ENCODE peak calls at places on chromosomes 3 and 15, in ten cellular contexts. V is BJ, I is left lung, N is upper lobe of right lung, W is heart left ventricle, E is adipocyte, X is transverse colon, C is hepatocyte, F is GM23248, B is HAP-1. O is an unnamed sample. For H3K36me3 and H3K27me3, the result is how much of the 10 kb centered on the place peaks cover.

GRCh38 chr3:65776494-65776893 is 262.2 kb downstream of the MAGI1 start:
- DNase-seq in V (peak), I (no peak), N (no peak), W (no peak), E (peak), X (no peak), C (no peak), F (peak), B (no peak), O (no peak)

GRCh38 chr15:45702041-45702440 is 67.2 kb downstream of the SQOR start:
- DNase-seq in V (no peak), I (no peak), N (no peak), W (no peak), E (no peak), X (no peak), C (no peak), F (no peak), B (no peak), O (peak)

GRCh38 chr3:32239638-32240550 is 1.4 kb downstream of the CMTM8 start:
- DNase-seq in V (no peak), I (no peak), N (no peak), W (no peak), E (peak), X (peak), C (peak), F (peak), B (peak), O (no peak)

GRCh38 chr3:139226731-139227130 is 117.1 kb upstream of the MRPS22 start:
- DNase-seq in V (no peak), I (no peak), N (no peak), W (no peak), E (no peak), X (no peak), C (no peak), F (no peak), B (no peak), O (no peak)

GRCh38 chr3:159158213-159158612 is 356.4 kb downstream of the MFSD1 start:
- DNase-seq in V (no peak), I (no peak), N (no peak), W (no peak), E (no peak), X (no peak), C (no peak), F (no peak), B (no peak), O (no peak)

GRCh38 chr3:116302087-116302747 is 143.1 kb downstream of the LSAMP start:
- DNase-seq in V (no peak), I (no peak), N (no peak), W (no peak), E (peak), X (no peak), C (peak), F (peak), B (no peak), O (no peak)

GRCh38 chr3:136266468-136266867 is 16.3 kb downstream of the PCCB start:
- DNase-seq in V (no peak), I (no peak), N (no peak), W (no peak), E (peak), X (no peak), C (no peak), F (peak), B (no peak), O (no peak)

GRCh38 chr15:44694416-44694815 is 16.7 kb downstream of the PATL2 start:
- DNase-seq in V (no peak), I (no peak), N (no peak), W (no peak), E (no peak), X (no peak), C (no peak), F (peak), B (no peak), O (no peak)

GRCh38 chr3:191300422-191300821 is 28.8 kb upstream of the CCDC50 start:
- DNase-seq in V (no peak), I (no peak), N (no peak), W (no peak), E (no peak), X (no peak), C (no peak), F (no peak), B (no peak), O (no peak)

GRCh38 chr15:81611679-81612078 is 237.7 kb upstream of the TMC3 start:
- DNase-seq in V (no peak), I (no peak), N (no peak), W (no peak), E (no peak), X (no peak), C (no peak), F (no peak), B (no peak), O (no peak)

GRCh38 chr15:70427120-70427519 is 329.4 kb upstream of the TLE3 start:
- DNase-seq in V (no peak), I (no peak), N (no peak), W (no peak), E (peak), X (no peak), C (no peak), F (no peak), B (no peak), O (no peak)

GRCh38 chr3:155326901-155327300 is 33.4 kb upstream of the STRIT1 start:
- DNase-seq in V (no peak), I (no peak), N (no peak), W (no peak), E (no peak), X (no peak), C (no peak), F (peak), B (no peak), O (peak)

GRCh38 chr3:127035672-127036071 is 52.8 kb downstream of the PLXNA1 start:
- DNase-seq in V (peak), I (peak), N (peak), W (peak), E (peak), X (peak), C (peak), F (peak), B (no peak), O (peak)

GRCh38 chr3:134249935-134250716 is 533 bp downstream of the RYK start:
- DNase-seq in V (no peak), I (peak), N (peak), W (peak), E (peak), X (peak), C (peak), F (peak), B (peak), O (peak)

GRCh38 chr15:78570710-78571109 is 5.4 kb downstream of the CHRNA5 start:
- DNase-seq in V (no peak), I (no peak), N (no peak), W (no peak), E (no peak), X (no peak), C (no peak), F (no peak), B (peak), O (no peak)

GRCh38 chr3:196399485-196399945 is 32.7 kb downstream of the UBXN7 start:
- DNase-seq in V (peak), I (no peak), N (no peak), W (no peak), E (peak), X (no peak), C (no peak), F (peak), B (no peak), O (peak)

GRCh38 chr15:28923726-28924280 is 38.0 kb downstream of the APBA2 start:
- DNase-seq in V (no peak), I (no peak), N (no peak), W (no peak), E (no peak), X (no peak), C (no peak), F (no peak), B (no peak), O (no peak)

GRCh38 chr15:49215768-49216739 is 46.0 kb downstream of the GALK2 start:
- DNase-seq in V (no peak), I (no peak), N (peak), W (peak), E (no peak), X (peak), C (no peak), F (no peak), B (no peak), O (no peak)

GRCh38 chr3:11568503-11569155 is 75.1 kb downstream of the VGLL4 start:
- DNase-seq in V (peak), I (no peak), N (no peak), W (peak), E (peak), X (peak), C (peak), F (peak), B (no peak), O (peak)

GRCh38 chr3:131526801-131527347 is 24.1 kb upstream of the MRPL3 start:
- DNase-seq in V (no peak), I (peak), N (peak), W (peak), E (peak), X (no peak), C (peak), F (peak), B (no peak), O (peak)

GRCh38 chr3:41711656-41712055 is 250.2 kb downstream of the ULK4 start:
- DNase-seq in V (no peak), I (no peak), N (no peak), W (no peak), E (peak), X (no peak), C (no peak), F (peak), B (no peak), O (no peak)

GRCh38 chr3:17412950-17413530 is 329.4 kb downstream of the TBC1D5 start:
- DNase-seq in V (no peak), I (no peak), N (no peak), W (no peak), E (peak), X (no peak), C (peak), F (peak), B (peak), O (no peak)

GRCh38 chr3:4719011-4719649 is 226.0 kb downstream of the ITPR1 start:
- DNase-seq in V (no peak), I (peak), N (no peak), W (no peak), E (no peak), X (no peak), C (no peak), F (no peak), B (no peak), O (no peak)

GRCh38 chr3:78726545-78726944 is 1041.3 kb downstream of the ROBO1 start:
- DNase-seq in V (no peak), I (no peak), N (no peak), W (no peak), E (no peak), X (no peak), C (no peak), F (no peak), B (no peak), O (no peak)

GRCh38 chr3:32334675-32335074 is 57.0 kb upstream of the CMTM7 start:
- DNase-seq in V (no peak), I (no peak), N (no peak), W (no peak), E (no peak), X (no peak), C (no peak), F (no peak), B (peak), O (no peak)

GRCh38 chr3:159417761-159418160 is 570.9 kb upstream of the IL12A start:
- DNase-seq in V (no peak), I (no peak), N (no peak), W (no peak), E (peak), X (no peak), C (no peak), F (peak), B (no peak), O (peak)

GRCh38 chr15:95162069-95162468 is 930.7 kb downstream of the MCTP2 start:
- DNase-seq in V (peak), I (no peak), N (no peak), W (no peak), E (peak), X (no peak), C (no peak), F (peak), B (no peak), O (peak)

GRCh38 chr3:41334426-41334825 is 135.1 kb downstream of the CTNNB1 start:
- DNase-seq in V (no peak), I (no peak), N (no peak), W (no peak), E (no peak), X (no peak), C (no peak), F (no peak), B (no peak), O (no peak)

GRCh38 chr15:61558172-61559146 is 329.4 kb upstream of the RORA start:
- DNase-seq in V (no peak), I (no peak), N (no peak), W (no peak), E (no peak), X (no peak), C (no peak), F (no peak), B (no peak), O (no peak)
- H3K36me3 ChIP-seq in V (under half), I (under half), N (under half), W (under half), E (under half), X (under half), C (under half), F (under half), B (under half), O (under half)

GRCh38 chr3:69491980-69492379 is 106.1 kb upstream of the FRMD4B start:
- DNase-seq in V (no peak), I (no peak), N (no peak), W (peak), E (no peak), X (no peak), C (no peak), F (no peak), B (no peak), O (no peak)
- H3K27me3 ChIP-seq in V (under half), I (under half), N (under half), W (under half), E (under half), X (under half), C (under half), F (under half), B (under half), O (under half)

DNA sequence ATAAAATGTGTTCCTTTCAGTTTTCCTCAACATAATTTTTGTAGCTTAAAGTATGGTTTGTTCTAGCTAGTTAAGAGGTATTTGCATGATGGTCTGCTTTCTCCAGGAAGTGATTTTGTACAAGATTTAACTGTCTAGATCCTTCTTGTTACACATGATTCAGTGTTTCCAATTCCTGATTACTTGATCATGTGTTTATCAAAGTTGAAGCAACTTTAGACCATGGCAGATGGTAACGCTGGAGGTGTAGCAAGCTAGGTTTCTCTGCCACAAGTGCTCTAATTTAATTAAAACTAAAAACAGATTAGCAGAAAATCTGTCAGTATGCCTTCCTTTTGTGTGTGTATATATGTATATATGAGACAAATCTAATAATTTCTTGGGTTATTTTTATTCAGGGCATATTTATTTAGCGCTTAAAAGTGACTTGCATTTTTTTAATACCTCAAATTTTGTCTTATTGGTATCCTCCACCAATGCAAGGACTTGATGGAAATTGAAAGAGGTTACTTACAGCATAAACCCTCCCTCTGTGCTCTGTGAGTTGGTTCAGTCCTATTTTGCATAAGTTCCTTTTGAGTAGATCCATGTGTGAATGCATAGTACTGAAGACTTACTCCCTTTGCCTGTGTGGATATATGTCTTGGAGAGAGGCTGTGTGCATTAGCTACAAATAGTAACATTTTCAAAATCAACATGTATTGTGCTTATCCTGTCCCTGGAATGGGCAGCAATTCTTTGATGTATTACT is 157.3 kb upstream of the CGNL1 start:
- DNase-seq in V (no peak), I (no peak), N (no peak), W (no peak), E (peak), X (no peak), C (peak), F (peak), B (peak), O (peak)
- H3K4me3 ChIP-seq in V (peak), I (no peak), N (peak), W (peak), E (peak), X (no peak), C (peak), F (peak), B (peak), O (peak)

GRCh38 chr3:37319784-37320183 is 145.4 kb upstream of the LRRFIP2 start:
- DNase-seq in V (no peak), I (no peak), N (no peak), W (no peak), E (no peak), X (no peak), C (no peak), F (peak), B (no peak), O (no peak)
- H3K36me3 ChIP-seq in V (under half), I (under half), N (half or more), W (under half), E (half or more), X (half or more), C (under half), F (half or more), B (under half), O (under half)

GRCh38 chr3:119293761-119294401 is at the start of gene ARHGAP31:
- DNase-seq in V (no peak), I (peak), N (peak), W (peak), E (peak), X (peak), C (peak), F (peak), B (peak), O (peak)

GRCh38 chr3:119294402-119294888 is 262 bp downstream of the ARHGAP31 start:
- DNase-seq in V (no peak), I (peak), N (peak), W (peak), E (peak), X (peak), C (peak), F (peak), B (peak), O (peak)

GRCh38 chr3:119291062-119291700 is 3.0 kb upstream of the ARHGAP31 start:
- DNase-seq in V (no peak), I (no peak), N (no peak), W (no peak), E (no peak), X (no peak), C (no peak), F (no peak), B (no peak), O (no peak)

GRCh38 chr3:119293105-119293683 is 989 bp upstream of the ARHGAP31 start:
- DNase-seq in V (no peak), I (no peak), N (no peak), W (no peak), E (no peak), X (no peak), C (no peak), F (no peak), B (no peak), O (no peak)

GRCh38 chr3:119292666-119293065 is 1.5 kb upstream of the ARHGAP31 start:
- DNase-seq in V (no peak), I (no peak), N (no peak), W (no peak), E (no peak), X (no peak), C (no peak), F (no peak), B (no peak), O (no peak)
- H3K27me3 ChIP-seq in V (under half), I (under half), N (under half), W (under half), E (under half), X (under half), C (under half), F (under half), B (under half), O (under half)

DNA sequence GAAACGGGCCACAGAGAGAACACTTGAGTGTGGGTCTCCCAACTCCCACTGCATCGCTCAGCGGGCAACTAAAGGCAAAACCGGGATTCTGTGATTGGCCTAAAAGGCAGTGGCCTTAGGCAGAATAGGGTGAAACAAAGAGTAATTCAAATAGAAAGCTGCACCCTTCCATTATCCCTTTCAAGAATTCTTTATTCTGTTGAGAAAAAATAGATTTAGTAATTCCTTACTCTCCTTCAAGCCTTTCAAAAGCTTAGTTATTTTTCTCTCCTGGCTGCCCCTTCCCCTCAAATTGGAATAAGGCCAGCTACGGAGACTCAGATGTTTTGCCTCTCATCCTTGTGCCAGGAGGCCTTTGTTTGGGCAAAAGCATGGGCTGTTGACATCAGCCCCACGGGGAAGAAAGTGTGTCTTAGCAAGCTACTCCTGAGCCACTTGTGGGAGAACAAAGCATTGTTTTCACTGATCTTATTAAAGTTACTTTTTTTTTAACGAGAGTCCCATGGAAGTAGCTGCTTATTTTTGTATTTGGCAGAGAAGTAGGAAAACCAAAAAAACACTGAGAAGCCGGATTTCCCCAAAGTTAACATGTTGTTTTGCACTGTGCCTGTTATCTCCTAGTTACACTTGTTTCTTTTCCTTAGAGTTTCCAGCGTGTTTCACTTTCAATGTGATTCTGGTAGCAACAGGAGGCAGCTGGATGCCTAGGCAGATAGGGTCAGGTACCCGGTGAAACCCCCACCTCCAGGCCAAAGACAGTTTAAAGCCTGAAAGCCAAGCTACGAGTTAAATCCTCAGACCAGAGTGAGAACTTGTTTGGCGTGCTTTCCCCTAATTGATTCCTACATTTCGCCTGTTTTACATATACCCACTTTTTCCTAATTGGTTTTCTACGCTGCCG is 2.2 kb downstream of the ST6GAL1 start:
- DNase-seq in V (no peak), I (no peak), N (no peak), W (no peak), E (no peak), X (no peak), C (no peak), F (no peak), B (peak), O (no peak)
- H3K4me3 ChIP-seq in V (no peak), I (peak), N (peak), W (peak), E (peak), X (no peak), C (peak), F (peak), B (peak), O (no peak)

GRCh38 chr3:44065741-44066140 is 175.9 kb upstream of the TOPAZ1 start:
- DNase-seq in V (no peak), I (no peak), N (no peak), W (no peak), E (no peak), X (no peak), C (no peak), F (peak), B (no peak), O (peak)

GRCh38 chr3:44066806-44067205 is 174.9 kb upstream of the TOPAZ1 start:
- DNase-seq in V (no peak), I (no peak), N (no peak), W (no peak), E (no peak), X (no peak), C (no peak), F (no peak), B (no peak), O (no peak)

GRCh38 chr3:44069276-44069675 is 172.4 kb upstream of the TOPAZ1 start:
- DNase-seq in V (no peak), I (no peak), N (no peak), W (no peak), E (no peak), X (no peak), C (no peak), F (no peak), B (no peak), O (no peak)

GRCh38 chr3:44068753-44069152 is 172.9 kb upstream of the TOPAZ1 start:
- DNase-seq in V (no peak), I (no peak), N (no peak), W (no peak), E (no peak), X (no peak), C (no peak), F (no peak), B (no peak), O (no peak)

GRCh38 chr3:44067431-44067830 is 174.3 kb upstream of the TOPAZ1 start:
- DNase-seq in V (no peak), I (no peak), N (no peak), W (no peak), E (no peak), X (no peak), C (no peak), F (no peak), B (no peak), O (no peak)
- H3K36me3 ChIP-seq in V (under half), I (under half), N (under half), W (under half), E (under half), X (under half), C (under half), F (under half), B (under half), O (under half)